ENCODE peak calls at places on chromosomes 12 and 14, in eight cellular contexts. N is SK-N-DZ, V is NCI-H1436, C is cardiac muscle cell, A is kidney epithelial cell, Q is endothelial cell, B is lung, K is AG08396. E is an unnamed sample.

GRCh38 chr12:18898469-18898868 is 160.6 kb downstream of the CAPZA3 start:
- DNase-seq in Q (no peak), A (no peak), N (no peak), C (no peak), B (no peak), K (no peak), V (no peak), E (no peak)

GRCh38 chr14:23430733-23431105 is 4.7 kb downstream of the MYH7 start:
- DNase-seq in V (no peak), K (peak), N (no peak), Q (no peak), B (no peak), A (peak), C (no peak), E (peak)

GRCh38 chr12:119061208-119061796 is 80.0 kb downstream of the SRRM4 start:
- DNase-seq in Q (peak), C (peak), N (peak), B (peak), A (no peak), V (no peak), K (peak), E (no peak)

GRCh38 chr12:52615208-52615868 is 3.0 kb downstream of the KRT73 start:
- DNase-seq in B (peak), K (no peak), N (no peak), Q (no peak), A (no peak), C (no peak), V (no peak), E (no peak)

GRCh38 chr14:25868521-25869314 is 729.1 kb downstream of the NOVA1 start:
- DNase-seq in V (no peak), A (no peak), N (no peak), C (no peak), Q (no peak), B (no peak), K (no peak), E (no peak)

GRCh38 chr14:101620039-101620788 is 58.9 kb downstream of the DIO3 start:
- DNase-seq in K (no peak), C (no peak), A (no peak), B (no peak), N (no peak), V (no peak), Q (no peak), E (no peak)

GRCh38 chr12:88309546-88309945 is 167.4 kb downstream of the TMTC3 start:
- DNase-seq in V (no peak), B (no peak), C (no peak), A (no peak), N (no peak), K (no peak), Q (no peak), E (no peak)

GRCh38 chr12:76621582-76622024 is 62.0 kb upstream of the OSBPL8 start:
- DNase-seq in N (peak), C (peak), A (peak), Q (peak), V (peak), K (peak), B (peak), E (peak)

GRCh38 chr12:27198036-27198435 is 46.0 kb upstream of the STK38L start:
- DNase-seq in B (no peak), A (no peak), K (peak), V (no peak), Q (no peak), C (no peak), N (no peak), E (no peak)

GRCh38 chr12:116319851-116320621 is 42.5 kb upstream of the MED13L start:
- DNase-seq in N (no peak), C (peak), A (no peak), Q (no peak), V (no peak), K (peak), B (no peak), E (peak)

GRCh38 chr12:52249511-52250047 is 16.5 kb downstream of the KRT7 start:
- DNase-seq in N (no peak), V (no peak), K (no peak), C (no peak), A (no peak), Q (no peak), B (no peak), E (no peak)

GRCh38 chr12:123441523-123442164 is 5.2 kb upstream of the RILPL2 start:
- DNase-seq in Q (no peak), C (no peak), V (no peak), A (no peak), K (no peak), N (no peak), B (no peak), E (no peak)

GRCh38 chr12:6158749-6159148 is 34.3 kb upstream of the VWF start:
- DNase-seq in N (no peak), A (no peak), Q (no peak), V (no peak), K (no peak), B (no peak), C (peak), E (no peak)

GRCh38 chr14:33369041-33369440 is 430.4 kb downstream of the NPAS3 start:
- DNase-seq in C (no peak), A (no peak), B (no peak), K (no peak), Q (no peak), V (no peak), N (no peak), E (no peak)

GRCh38 chr12:31231611-31232360 is 94.2 kb downstream of the SINHCAF start:
- DNase-seq in Q (no peak), A (no peak), B (no peak), N (no peak), C (no peak), K (no peak), V (no peak), E (no peak)

GRCh38 chr14:74671789-74672188 is 41.1 kb downstream of the AREL1 start:
- DNase-seq in Q (no peak), B (no peak), A (no peak), K (peak), C (no peak), V (no peak), N (no peak), E (no peak)

GRCh38 chr14:68621400-68622365 is 171.2 kb downstream of the ZFP36L1 start:
- DNase-seq in B (no peak), V (no peak), N (no peak), C (no peak), Q (no peak), K (peak), A (no peak), E (no peak)

GRCh38 chr14:93971635-93972027 is 4.7 kb downstream of the ASB2 start:
- DNase-seq in A (no peak), B (no peak), V (no peak), Q (no peak), C (no peak), K (no peak), N (no peak), E (no peak)

GRCh38 chr14:39395555-39396254 is 36.5 kb downstream of the FBXO33 start:
- DNase-seq in C (no peak), A (no peak), N (no peak), V (no peak), B (no peak), K (no peak), Q (no peak), E (no peak)

GRCh38 chr12:11652351-11653040 is 3.0 kb downstream of the ETV6 start:
- DNase-seq in V (no peak), N (no peak), B (no peak), A (no peak), C (no peak), Q (no peak), K (peak), E (no peak)

GRCh38 chr14:93081875-93082570 is 33.7 kb downstream of the ITPK1 start:
- DNase-seq in K (no peak), Q (no peak), A (no peak), B (no peak), N (no peak), C (no peak), V (no peak), E (no peak)

GRCh38 chr12:80498059-80498728 is 54.2 kb downstream of the PTPRQ start:
- DNase-seq in V (no peak), A (no peak), K (no peak), B (no peak), N (no peak), Q (no peak), C (no peak), E (no peak)

GRCh38 chr12:27330846-27331245 is 1.8 kb upstream of the BMAL2 start:
- DNase-seq in A (no peak), B (no peak), V (no peak), K (peak), Q (no peak), N (no peak), C (no peak), E (no peak)

GRCh38 chr14:91350813-91351507 is 66.7 kb downstream of the CCDC88C start:
- DNase-seq in C (no peak), A (no peak), K (no peak), B (no peak), N (no peak), V (peak), Q (no peak), E (no peak)

GRCh38 chr12:116366456-116366776 is 88.9 kb upstream of the MED13L start:
- DNase-seq in Q (no peak), N (no peak), K (no peak), B (peak), C (no peak), A (no peak), V (no peak), E (peak)

GRCh38 chr12:2288875-2289274 is 236.1 kb downstream of the CACNA1C start:
- DNase-seq in C (no peak), N (no peak), V (no peak), B (no peak), A (no peak), Q (no peak), K (no peak), E (peak)